ENCODE peak calls at places on chromosomes 2 and 18, in nine cellular contexts. G is A549, Q is AG10803, K is H1, P is RWPE1, L is esophagus muscularis mucosa, E is cardiac fibroblast, Z is astrocyte, T is GM06990. I is an unnamed sample.
A peak's percentile ranks its signal among the peaks of the same experiment; 100 is the strongest.

GRCh38 chr2:70190086-70190412 is 770 bp downstream of the C2orf42 start:
- DNase-seq in L (no peak), E (no peak), Q (peak; percentile 41), Z (no peak), T (no peak), K (no peak), P (peak; percentile 14), G (no peak), I (peak; percentile 64)

GRCh38 chr2:68559692-68560091 is 83.7 kb upstream of the PROKR1 start:
- DNase-seq in P (no peak), T (no peak), E (no peak), L (no peak), G (no peak), Q (no peak), K (no peak), Z (no peak), I (no peak)

GRCh38 chr2:8365331-8365910 is 316.4 kb upstream of the ID2 start:
- DNase-seq in K (no peak), Q (no peak), G (no peak), P (no peak), Z (no peak), T (no peak), L (peak; percentile 78), E (no peak), I (no peak)

GRCh38 chr18:28541276-28541930 is 364.5 kb upstream of the CDH2 start:
- DNase-seq in K (no peak), T (no peak), L (no peak), Z (no peak), E (no peak), Q (no peak), P (no peak), G (no peak), I (no peak)

GRCh38 chr2:145431181-145431951 is 911.4 kb upstream of the ZEB2 start:
- DNase-seq in G (no peak), P (no peak), T (no peak), K (peak; percentile 13), Q (no peak), L (no peak), Z (no peak), E (peak; percentile 10), I (no peak)

GRCh38 chr2:60309326-60309725 is 244.1 kb downstream of the BCL11A start:
- DNase-seq in E (no peak), L (no peak), K (no peak), P (no peak), Q (no peak), Z (no peak), G (no peak), T (no peak), I (no peak)

GRCh38 chr2:231524477-231525247 is 5.6 kb downstream of the NMUR1 start:
- DNase-seq in G (no peak), P (no peak), T (no peak), K (no peak), L (no peak), Z (no peak), Q (no peak), E (no peak), I (no peak)

GRCh38 chr2:186422226-186422625 is 63.8 kb upstream of the ZC3H15 start:
- DNase-seq in Z (peak; percentile 83), K (no peak), L (no peak), G (no peak), E (peak; percentile 96), T (no peak), Q (peak; percentile 95), P (peak; percentile 74), I (no peak)

GRCh38 chr2:133200684-133201421 is 367.4 kb downstream of the NCKAP5 start:
- DNase-seq in Q (peak; percentile 91), E (peak; percentile 97), P (peak; percentile 71), L (no peak), K (no peak), G (peak; percentile 69), T (no peak), Z (peak; percentile 95), I (no peak)

GRCh38 chr2:105674859-105675541 is 69.7 kb upstream of the NCK2 start:
- DNase-seq in Z (no peak), K (no peak), T (no peak), P (no peak), L (peak; percentile 87), G (no peak), E (peak; percentile 14), Q (no peak), I (no peak)

GRCh38 chr2:20062615-20063545 is 11.5 kb upstream of the LAPTM4A start:
- DNase-seq in Z (peak; percentile 95), E (peak; percentile 86), P (no peak), G (no peak), L (no peak), K (no peak), T (no peak), Q (peak; percentile 95), I (no peak)

GRCh38 chr2:127121776-127122176 is 14.8 kb upstream of the BIN1 start:
- DNase-seq in K (no peak), E (peak; percentile 29), T (no peak), L (no peak), Z (no peak), G (no peak), P (no peak), Q (peak; percentile 87), I (peak; percentile 63)

GRCh38 chr18:47427951-47428350 is 176.5 kb upstream of the SKOR2 start:
- DNase-seq in Q (no peak), Z (no peak), T (no peak), K (no peak), E (no peak), L (no peak), P (no peak), G (no peak), I (no peak)

GRCh38 chr2:64018715-64019082 is 529 bp downstream of the VPS54 start:
- DNase-seq in P (peak; percentile 16), Q (peak; percentile 38), K (no peak), T (no peak), E (peak; percentile 53), L (no peak), Z (peak; percentile 32), G (no peak), I (peak; percentile 87)

DNA sequence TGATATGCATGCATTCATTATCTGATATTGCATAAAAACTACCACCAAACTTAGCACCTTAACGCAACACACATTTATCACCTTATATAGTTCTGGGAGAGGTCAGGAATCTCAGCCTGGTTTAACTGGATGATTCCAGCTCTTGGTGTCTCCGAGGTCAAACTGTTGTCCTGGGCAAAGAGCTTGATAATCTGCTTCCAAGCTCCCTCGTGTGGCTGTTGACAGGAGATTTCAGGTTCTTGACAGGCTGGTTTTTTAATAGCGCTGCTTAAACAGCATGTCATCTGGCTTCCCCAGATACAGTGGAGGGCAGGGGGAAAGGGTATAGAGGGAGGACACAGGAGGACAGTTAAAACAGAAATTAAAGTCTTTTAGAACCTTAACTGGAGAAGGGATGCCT is 785.0 kb downstream of the CNTNAP5 start:
- DNase-seq in K (peak; percentile 27), P (peak; percentile 13), Z (no peak), L (no peak), E (peak; percentile 15), G (no peak), Q (no peak), T (no peak), I (no peak)
- TF ChIP-seq CTCF in K (peak; percentile 63), P (no peak), Z (no peak), L (no peak), E (no peak), G (no peak), Q (no peak), T (peak; percentile 18), I (no peak)

GRCh38 chr2:101677657-101678056 is 19.9 kb upstream of the MAP4K4 start:
- DNase-seq in Q (no peak), Z (no peak), G (no peak), L (no peak), T (no peak), E (no peak), K (no peak), P (no peak), I (no peak)

GRCh38 chr2:101679801-101680487 is 17.6 kb upstream of the MAP4K4 start:
- DNase-seq in P (no peak), T (no peak), Z (peak; percentile 64), Q (no peak), G (no peak), E (no peak), L (peak; percentile 19), K (no peak), I (peak; percentile 23)

GRCh38 chr2:101679037-101679726 is 18.3 kb upstream of the MAP4K4 start:
- DNase-seq in Q (peak; percentile 81), G (no peak), Z (peak; percentile 90), K (no peak), P (no peak), L (no peak), T (no peak), E (peak; percentile 76), I (no peak)

GRCh38 chr2:101675512-101675911 is 22.0 kb upstream of the MAP4K4 start:
- DNase-seq in Z (no peak), Q (no peak), P (no peak), G (no peak), L (peak; percentile 12), E (no peak), K (no peak), T (peak; percentile 73), I (peak; percentile 4)

DNA sequence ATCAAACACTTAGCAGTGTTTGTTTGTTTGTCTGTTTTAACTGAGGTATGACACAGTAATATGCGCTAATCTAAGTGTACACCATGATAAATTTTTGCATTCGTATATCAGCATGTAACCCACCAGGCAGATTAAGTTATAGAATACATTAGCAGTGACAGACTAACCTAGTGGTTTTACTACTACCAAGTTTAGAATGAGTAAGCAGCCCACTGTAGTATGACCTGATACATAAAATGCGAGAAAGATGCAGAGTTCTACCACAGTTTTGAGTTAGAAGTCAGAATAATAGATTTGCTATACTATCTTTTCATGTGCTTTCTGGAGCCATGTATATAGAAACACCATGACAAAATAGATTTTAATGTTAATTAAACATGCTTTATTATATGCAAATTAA is 19.1 kb upstream of the MAP4K4 start:
- DNase-seq in T (no peak), Q (no peak), Z (peak; percentile 42), L (no peak), E (no peak), G (no peak), K (no peak), P (no peak), I (no peak)
- TF ChIP-seq CTCF in T (no peak), Q (no peak), Z (no peak), L (no peak), E (no peak), G (no peak), K (no peak), P (no peak), I (no peak)

DNA sequence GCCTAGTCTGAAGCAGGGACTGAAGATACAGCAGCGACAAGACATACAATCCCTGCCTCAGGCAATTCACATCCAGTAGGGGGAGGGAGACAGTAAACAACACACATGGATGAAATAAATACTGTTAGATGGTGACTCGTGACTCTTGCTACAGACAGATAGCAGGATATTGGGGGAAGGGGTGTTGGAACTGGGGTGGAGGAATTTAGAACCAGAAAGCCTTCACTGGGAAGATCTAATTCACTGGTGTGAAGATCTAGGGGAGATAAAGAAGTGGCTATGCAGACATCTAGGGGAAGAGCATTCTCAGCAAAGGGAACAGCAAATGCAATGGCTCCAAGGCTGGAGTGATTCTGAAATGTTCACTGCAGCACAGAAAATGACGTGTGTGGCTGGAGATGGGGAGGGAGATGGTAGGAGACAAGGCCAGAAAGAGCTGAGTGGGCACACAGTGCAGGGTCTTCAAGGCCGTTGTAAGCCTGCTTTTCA is 52.6 kb upstream of the TMEM163 start:
- DNase-seq in Q (no peak), G (no peak), K (no peak), Z (no peak), T (no peak), L (peak; percentile 85), E (no peak), P (no peak), I (no peak)
- TF ChIP-seq CTCF in Q (no peak), G (no peak), K (no peak), Z (no peak), T (no peak), L (no peak), E (no peak), P (no peak), I (no peak)

GRCh38 chr2:235447210-235447609 is 46.6 kb upstream of the AGAP1 start:
- DNase-seq in P (peak; percentile 8), Z (no peak), T (no peak), E (peak; percentile 52), G (no peak), Q (peak; percentile 18), L (no peak), K (no peak), I (no peak)
- TF ChIP-seq CTCF in P (no peak), Z (no peak), T (no peak), E (no peak), G (no peak), Q (no peak), L (no peak), K (no peak), I (no peak)